ENCODE peak calls at places on chromosomes 6 and 20, in four cellular contexts. T is stomach, A is tibial nerve, Y is Peyer's patch. F is an unnamed sample. For H3K4me1 and H3K9me3, the result is how much of the 10 kb centered on the place peaks cover.

GRCh38 chr6:8420031-8420588 is 15.2 kb downstream of the SLC35B3 start:
- DNase-seq in T (no peak), A (no peak), Y (no peak), F (no peak)

GRCh38 chr6:28597217-28597835 is 71.6 kb downstream of the GPX5 start:
- DNase-seq in T (no peak), A (no peak), Y (no peak), F (no peak)

GRCh38 chr6:8192067-8192466 is 89.7 kb upstream of the EEF1E1 start:
- DNase-seq in T (no peak), A (no peak), Y (no peak), F (no peak)

GRCh38 chr20:17885076-17885475 is 83.5 kb downstream of the SNX5 start:
- DNase-seq in T (no peak), A (no peak), Y (no peak), F (no peak)

GRCh38 chr6:11050735-11051134 is 6.6 kb upstream of the ELOVL2 start:
- DNase-seq in T (no peak), A (no peak), Y (no peak), F (no peak)

GRCh38 chr6:31578058-31578457 is 2.7 kb downstream of the TNF start:
- DNase-seq in T (no peak), A (no peak), Y (no peak), F (no peak)

GRCh38 chr20:46951840-46952497 is 57.3 kb downstream of the EYA2 start:
- DNase-seq in T (no peak), A (no peak), Y (no peak), F (no peak)

GRCh38 chr6:93142382-93142781 is 277.0 kb downstream of the EPHA7 start:
- DNase-seq in T (no peak), A (no peak), Y (no peak), F (no peak)

GRCh38 chr20:4113996-4114603 is 98.7 kb upstream of the RNF24 start:
- DNase-seq in T (no peak), A (no peak), Y (no peak), F (no peak)

GRCh38 chr6:25494469-25494868 is 157.5 kb upstream of the SCGN start:
- DNase-seq in T (no peak), A (no peak), Y (no peak), F (no peak)
- H3K4me1 ChIP-seq in T (under half), A (under half), Y (under half), F (under half)

GRCh38 chr20:63498950-63499332 is at the start of gene EEF1A2:
- DNase-seq in T (peak), A (no peak), Y (peak), F (no peak)

GRCh38 chr20:63499333-63499969 is 568 bp upstream of the EEF1A2 start:
- DNase-seq in T (no peak), A (no peak), Y (no peak), F (no peak)

GRCh38 chr20:63500902-63501817 is 2.3 kb upstream of the EEF1A2 start:
- DNase-seq in T (no peak), A (no peak), Y (no peak), F (no peak)

GRCh38 chr20:63501818-63502670 is 3.2 kb upstream of the EEF1A2 start:
- DNase-seq in T (no peak), A (no peak), Y (no peak), F (no peak)

DNA sequence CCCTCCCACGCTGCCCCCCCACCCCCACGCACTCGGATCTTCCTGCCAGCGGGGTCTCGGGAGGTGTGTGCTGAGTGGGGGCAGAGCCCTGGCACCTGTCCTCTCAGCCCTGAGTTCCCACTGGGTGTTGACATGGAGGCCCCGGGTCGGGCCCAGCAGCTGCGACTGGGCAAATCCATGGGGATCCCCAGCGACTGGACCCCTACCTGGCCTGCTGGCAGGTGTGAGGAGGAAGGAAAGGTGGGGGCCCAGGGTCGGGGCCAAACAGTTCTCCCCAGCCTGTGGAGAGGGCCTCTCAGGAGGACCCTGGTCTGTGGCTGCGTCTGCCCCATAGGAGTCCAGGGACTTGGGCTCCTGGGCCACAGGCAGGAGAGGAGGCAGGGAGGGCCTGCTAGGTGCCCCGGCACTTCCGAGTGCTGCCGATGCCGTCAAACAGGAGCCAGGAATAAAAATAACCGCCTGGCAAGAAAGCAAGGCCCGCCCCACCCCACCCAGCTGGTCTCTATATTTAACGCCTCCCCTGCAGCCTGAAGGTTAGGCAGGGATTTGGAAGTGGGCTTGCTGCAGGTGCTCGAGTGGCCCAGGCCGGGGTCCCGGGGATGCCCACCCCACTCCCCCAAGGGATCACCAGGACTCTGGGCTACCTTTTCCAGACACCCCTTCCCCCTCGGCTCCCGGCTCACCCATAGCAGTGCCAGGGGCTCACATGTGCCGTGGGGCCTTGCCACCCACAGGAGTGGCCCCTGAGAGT is 1.4 kb upstream of the EEF1A2 start:
- DNase-seq in T (no peak), A (no peak), Y (no peak), F (no peak)
- TF ChIP-seq POLR2A in T (no peak), A (no peak), Y (no peak), F (no peak)

GRCh38 chr6:162941128-162941527 is 213.4 kb downstream of the PACRG start:
- DNase-seq in T (no peak), A (no peak), Y (no peak), F (no peak)
- H3K9me3 ChIP-seq in T (under half), A (under half), Y (under half), F (under half)

GRCh38 chr20:62914970-62915457 is 11.3 kb downstream of the DIDO1 start:
- DNase-seq in T (no peak), A (no peak), Y (no peak), F (no peak)
- H3K4me1 ChIP-seq in T (half or more), A (under half), Y (under half), F (half or more)